ENCODE peak calls at places on chromosomes 11 and 22, in eight cellular contexts. H is A673, U is mesothelial cell of epicardium, L is left ventricle myocardium inferior, E is lower leg skin, F is fibroblast of villous mesenchyme, Q is AG09309, Y is lung. T is an unnamed sample.

GRCh38 chr11:71914617-71915189 is 13.7 kb downstream of the XNDC1N start:
- DNase-seq in F (no peak), U (no peak), E (no peak), L (no peak), Y (no peak), Q (no peak), H (no peak), T (no peak)

GRCh38 chr11:68145120-68145866 is 24.1 kb upstream of the CHKA start:
- DNase-seq in E (peak; percentile 84), Q (no peak), U (no peak), L (no peak), Y (no peak), H (no peak), F (no peak), T (no peak)

GRCh38 chr22:49331878-49332277 is 495.8 kb downstream of the BRD1 start:
- DNase-seq in Y (peak; percentile 9), L (no peak), E (peak; percentile 74), H (no peak), Q (no peak), U (no peak), F (no peak), T (no peak)

GRCh38 chr22:40325315-40325714 is 21.0 kb upstream of the ADSL start:
- DNase-seq in L (no peak), E (no peak), Y (no peak), F (no peak), Q (no peak), H (no peak), U (no peak), T (no peak)

GRCh38 chr11:59216654-59217640 is 4.2 kb upstream of the MPEG1 start:
- DNase-seq in U (no peak), E (no peak), F (peak; percentile 63), L (no peak), Y (peak; percentile 45), H (no peak), Q (no peak), T (no peak)

GRCh38 chr11:33690290-33691050 is 10.2 kb downstream of the C11orf91 start:
- DNase-seq in L (peak; percentile 68), F (peak; percentile 93), Q (peak; percentile 96), U (no peak), E (peak; percentile 96), Y (no peak), H (no peak), T (no peak)

GRCh38 chr11:30585067-30585891 is 874 bp downstream of the MPPED2 start:
- DNase-seq in U (peak; percentile 61), H (peak; percentile 44), Q (no peak), L (peak; percentile 37), Y (no peak), F (no peak), E (peak; percentile 88), T (no peak)

GRCh38 chr11:70661763-70662501 is 263.6 kb downstream of the CTTN start:
- DNase-seq in Q (no peak), F (no peak), Y (no peak), E (no peak), L (no peak), U (no peak), H (no peak), T (no peak)

GRCh38 chr22:47552541-47553205 is 790.2 kb downstream of the TBC1D22A start:
- DNase-seq in H (no peak), Q (no peak), F (no peak), U (no peak), L (no peak), E (peak; percentile 61), Y (no peak), T (no peak)

GRCh38 chr22:35353318-35353717 is 27.6 kb upstream of the HMOX1 start:
- DNase-seq in U (no peak), H (no peak), E (no peak), Y (no peak), F (no peak), Q (no peak), L (peak; percentile 42), T (no peak)

GRCh38 chr22:35354068-35354467 is 26.8 kb upstream of the HMOX1 start:
- DNase-seq in H (no peak), E (no peak), U (no peak), Q (no peak), F (no peak), Y (no peak), L (no peak), T (no peak)

GRCh38 chr22:35350539-35351503 is 30.1 kb upstream of the HMOX1 start:
- DNase-seq in Y (peak; percentile 93), E (peak; percentile 98), U (peak; percentile 91), H (peak; percentile 91), Q (peak; percentile 76), L (peak; percentile 91), F (peak; percentile 91), T (peak; percentile 77)

GRCh38 chr22:35349704-35350538 is 31.0 kb upstream of the HMOX1 start:
- DNase-seq in Q (no peak), F (no peak), Y (no peak), U (no peak), H (peak; percentile 45), L (no peak), E (no peak), T (no peak)

DNA sequence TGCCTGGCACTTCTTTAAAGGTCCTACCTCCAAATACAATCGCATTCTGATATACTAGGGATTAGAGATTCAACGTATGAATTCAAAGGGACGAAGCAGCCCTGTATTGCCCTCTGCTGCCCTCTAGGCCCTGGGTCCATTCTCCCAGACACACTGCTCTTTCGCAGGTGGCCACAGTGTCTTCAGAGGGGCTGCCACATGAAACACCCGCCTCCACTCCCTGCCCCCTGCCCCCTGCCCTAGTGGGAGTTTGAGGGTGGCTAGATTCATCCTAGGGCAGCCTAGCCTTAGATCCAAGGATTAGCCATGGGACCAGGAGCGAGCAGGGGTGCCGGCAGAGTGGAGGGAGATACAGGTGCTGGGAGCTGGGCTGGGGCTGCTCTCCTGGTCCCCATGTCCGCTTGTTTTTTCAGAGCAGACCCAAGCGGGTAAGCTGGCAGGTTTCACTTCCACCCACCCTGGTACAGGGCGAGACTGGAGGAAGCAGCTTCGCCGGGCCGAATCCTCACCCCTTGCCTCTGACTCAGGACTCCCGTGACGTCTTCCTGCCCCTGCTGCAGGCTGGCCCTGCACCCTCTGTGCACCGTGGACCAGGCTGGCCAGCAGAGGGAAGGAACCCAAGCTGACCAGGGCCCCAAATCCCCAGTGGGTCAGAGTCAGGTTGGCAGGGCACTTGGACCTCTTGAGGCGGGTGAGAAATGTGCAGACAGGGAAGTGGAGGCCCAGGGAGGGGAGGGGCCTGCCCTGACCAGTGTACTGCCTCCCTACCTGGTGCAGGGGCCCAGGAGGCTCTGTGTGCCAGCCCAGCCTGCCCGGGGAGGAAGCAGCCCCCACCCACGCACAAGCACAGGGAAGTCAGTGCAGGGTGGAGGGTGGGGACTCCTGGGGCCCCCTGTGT is 28.4 kb upstream of the HMOX1 start:
- DNase-seq in E (peak; percentile 93), L (peak; percentile 74), U (no peak), H (no peak), Y (peak; percentile 62), Q (no peak), F (no peak), T (peak; percentile 49)
- TF ChIP-seq CTCF in E (no peak), L (no peak), U (no peak), H (peak; percentile 13), Y (no peak), Q (peak; percentile 15), F (peak; percentile 7), T (peak; percentile 14)

GRCh38 chr11:104148074-104148473 is 15.9 kb downstream of the PDGFD start:
- DNase-seq in U (no peak), Q (peak; percentile 42), Y (no peak), E (no peak), H (no peak), L (no peak), F (peak; percentile 59), T (no peak)

GRCh38 chr11:104152941-104153340 is 11.0 kb downstream of the PDGFD start:
- DNase-seq in Q (no peak), U (no peak), F (no peak), H (peak; percentile 79), Y (no peak), L (no peak), E (no peak), T (no peak)

GRCh38 chr11:104148696-104149095 is 15.3 kb downstream of the PDGFD start:
- DNase-seq in U (no peak), E (no peak), Y (no peak), Q (no peak), F (no peak), H (no peak), L (no peak), T (no peak)

GRCh38 chr11:104154296-104154695 is 9.7 kb downstream of the PDGFD start:
- DNase-seq in F (no peak), U (no peak), E (no peak), Y (no peak), H (peak; percentile 70), L (no peak), Q (no peak), T (no peak)

DNA sequence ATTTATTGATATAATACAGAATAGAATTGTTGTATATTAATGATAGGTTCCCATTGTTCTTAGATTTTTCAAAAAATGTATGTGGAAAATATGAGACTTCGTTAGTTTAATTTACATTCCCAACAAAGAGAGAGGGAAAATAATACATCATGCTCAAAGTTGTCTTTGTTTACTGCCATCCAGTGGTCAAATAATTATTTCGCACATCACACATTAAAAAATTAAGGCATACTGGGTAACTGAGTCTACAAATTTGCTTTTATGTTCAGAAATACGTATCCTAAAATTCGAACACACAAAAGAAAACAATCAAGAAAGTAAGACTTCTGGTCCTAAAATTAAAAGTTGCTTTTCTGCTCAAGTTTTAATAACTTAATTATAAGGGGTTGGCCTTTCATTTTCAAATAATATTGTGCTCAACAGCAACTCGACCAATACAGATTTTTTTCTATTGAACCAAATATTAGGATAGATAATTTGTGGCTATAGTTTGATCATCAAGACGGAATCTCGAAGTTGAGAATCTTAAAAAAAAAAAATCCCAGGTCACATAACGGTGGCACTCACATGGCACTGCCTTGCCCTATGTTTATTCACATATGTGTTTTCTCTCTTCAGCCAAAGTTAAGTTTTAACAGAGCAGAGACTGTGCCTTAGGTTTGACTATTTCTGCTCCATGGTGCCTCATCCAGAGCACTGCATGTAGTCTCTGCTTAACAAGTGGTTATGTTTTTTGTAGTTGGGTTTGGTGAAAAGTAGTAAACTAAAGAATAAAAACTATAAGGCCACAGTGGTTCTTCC is 12.3 kb downstream of the PDGFD start:
- DNase-seq in L (no peak), F (no peak), H (peak; percentile 58), Y (no peak), E (no peak), U (no peak), Q (no peak), T (no peak)
- TF ChIP-seq CTCF in L (peak; percentile 57), F (peak; percentile 44), H (peak; percentile 73), Y (no peak), E (no peak), U (no peak), Q (peak; percentile 9), T (peak; percentile 19)

DNA sequence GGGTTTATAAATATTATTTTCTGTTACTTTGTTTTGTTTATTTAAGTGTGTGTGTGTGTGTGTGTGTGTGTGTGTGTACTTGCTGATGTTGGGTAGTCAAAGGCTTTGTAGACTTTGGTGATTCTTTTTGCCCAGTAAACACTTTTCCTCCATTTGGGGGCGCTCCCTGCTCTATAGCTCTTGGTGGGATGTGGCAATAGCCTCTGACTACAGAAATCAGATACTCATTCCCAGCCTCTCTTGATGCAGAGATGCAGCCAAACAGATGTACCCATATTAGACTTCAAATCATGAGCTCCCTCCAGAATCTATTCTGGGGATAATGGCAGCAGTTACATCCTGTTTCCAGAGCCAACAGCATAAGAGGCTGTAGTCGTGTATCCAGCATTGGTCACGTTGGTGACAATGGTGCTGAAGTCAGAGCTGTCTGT is 33.4 kb upstream of the APOL5 start:
- DNase-seq in Y (no peak), H (peak; percentile 69), F (peak; percentile 61), E (no peak), U (no peak), L (no peak), Q (peak; percentile 4), T (no peak)
- TF ChIP-seq CTCF in Y (no peak), H (peak; percentile 66), F (peak; percentile 50), E (no peak), U (no peak), L (peak; percentile 44), Q (peak; percentile 37), T (no peak)

GRCh38 chr11:14127679-14128078 is 165.2 kb downstream of the SPON1 start:
- DNase-seq in L (no peak), E (no peak), U (no peak), H (no peak), Q (no peak), Y (no peak), F (no peak), T (no peak)
- TF ChIP-seq CTCF in L (no peak), E (no peak), U (no peak), H (no peak), Q (no peak), Y (no peak), F (no peak), T (no peak)